ENCODE peak calls at places on chromosomes 13 and 19, in four cellular contexts. One of them, this sample, is unnamed.

GRCh38 chr19:32349724-32350475 is 4.5 kb downstream of the ZNF507 start:
- DNase-seq in iPS DF 6.9: no peak
- DNase-seq in cardiac muscle cell: no peak
- DNase-seq in tibial nerve: no peak
- DNase-seq in this sample: no peak

GRCh38 chr19:11256189-11256588 is 6.1 kb downstream of the DOCK6 start:
- DNase-seq in cardiac muscle cell: no peak
- DNase-seq in tibial nerve: no peak
- DNase-seq in iPS DF 6.9: no peak
- DNase-seq in this sample: no peak

GRCh38 chr19:38691938-38692457 is 44.5 kb downstream of the ACTN4 start:
- DNase-seq in tibial nerve: no peak
- DNase-seq in iPS DF 6.9: no peak
- DNase-seq in cardiac muscle cell: no peak
- DNase-seq in this sample: no peak

GRCh38 chr13:42380420-42381164 is 108.6 kb downstream of the AKAP11 start:
- DNase-seq in cardiac muscle cell: no peak
- DNase-seq in iPS DF 6.9: no peak
- DNase-seq in tibial nerve: no peak
- DNase-seq in this sample: no peak

GRCh38 chr19:55178781-55179569 is 1.1 kb downstream of the SYT5 start:
- DNase-seq in tibial nerve: peak
- DNase-seq in cardiac muscle cell: peak
- DNase-seq in iPS DF 6.9: no peak
- DNase-seq in this sample: peak

GRCh38 chr19:18788782-18789421 is 2.2 kb downstream of the COMP start:
- DNase-seq in tibial nerve: no peak
- DNase-seq in cardiac muscle cell: no peak
- DNase-seq in iPS DF 6.9: no peak
- DNase-seq in this sample: no peak

GRCh38 chr19:53519431-53519830 is 18.5 kb upstream of the ZNF331 start:
- DNase-seq in cardiac muscle cell: no peak
- DNase-seq in tibial nerve: no peak
- DNase-seq in iPS DF 6.9: no peak
- DNase-seq in this sample: no peak

GRCh38 chr13:59587030-59587429 is 576.7 kb downstream of the DIAPH3 start:
- DNase-seq in tibial nerve: no peak
- DNase-seq in iPS DF 6.9: no peak
- DNase-seq in cardiac muscle cell: no peak
- DNase-seq in this sample: no peak

GRCh38 chr19:2081873-2082810 is 14.0 kb downstream of the MOB3A start:
- DNase-seq in tibial nerve: no peak
- DNase-seq in cardiac muscle cell: no peak
- DNase-seq in iPS DF 6.9: no peak
- DNase-seq in this sample: no peak

GRCh38 chr13:105346141-105346766 is 1189.2 kb downstream of the EFNB2 start:
- DNase-seq in iPS DF 6.9: no peak
- DNase-seq in tibial nerve: no peak
- DNase-seq in cardiac muscle cell: no peak
- DNase-seq in this sample: peak

GRCh38 chr13:43520331-43520730 is 266.4 kb downstream of the ENOX1 start:
- DNase-seq in iPS DF 6.9: no peak
- DNase-seq in cardiac muscle cell: no peak
- DNase-seq in tibial nerve: no peak
- DNase-seq in this sample: no peak

GRCh38 chr19:7533281-7533819 is 2.2 kb upstream of the PNPLA6 start:
- DNase-seq in tibial nerve: peak
- DNase-seq in iPS DF 6.9: no peak
- DNase-seq in cardiac muscle cell: no peak
- DNase-seq in this sample: peak

GRCh38 chr19:46927893-46928292 is 67.1 kb downstream of the ARHGAP35 start:
- DNase-seq in iPS DF 6.9: no peak
- DNase-seq in cardiac muscle cell: no peak
- DNase-seq in tibial nerve: no peak
- DNase-seq in this sample: no peak

GRCh38 chr19:18660051-18660910 is 23.2 kb upstream of the CRTC1 start:
- DNase-seq in cardiac muscle cell: no peak
- DNase-seq in tibial nerve: peak
- DNase-seq in iPS DF 6.9: no peak
- DNase-seq in this sample: no peak

GRCh38 chr19:1252221-1252817 is 3.9 kb downstream of the MIDN start:
- DNase-seq in iPS DF 6.9: no peak
- DNase-seq in tibial nerve: peak
- DNase-seq in cardiac muscle cell: no peak
- DNase-seq in this sample: peak

GRCh38 chr13:98169331-98169730 is 7.7 kb downstream of the RNF113B start:
- DNase-seq in cardiac muscle cell: no peak
- DNase-seq in iPS DF 6.9: no peak
- DNase-seq in tibial nerve: no peak
- DNase-seq in this sample: no peak

GRCh38 chr13:76632388-76633044 is 253.7 kb downstream of the KCTD12 start:
- DNase-seq in cardiac muscle cell: peak
- DNase-seq in iPS DF 6.9: peak
- DNase-seq in tibial nerve: no peak
- DNase-seq in this sample: no peak

GRCh38 chr13:28412981-28413380 is 81.9 kb downstream of the FLT1 start:
- DNase-seq in tibial nerve: no peak
- DNase-seq in cardiac muscle cell: no peak
- DNase-seq in iPS DF 6.9: no peak
- DNase-seq in this sample: no peak

GRCh38 chr19:38596057-38596981 is 21.4 kb downstream of the MAP4K1 start:
- DNase-seq in tibial nerve: no peak
- DNase-seq in iPS DF 6.9: peak
- DNase-seq in cardiac muscle cell: peak
- DNase-seq in this sample: peak

GRCh38 chr19:30781519-30781918 is 409.3 kb downstream of the ZNF536 start:
- DNase-seq in cardiac muscle cell: no peak
- DNase-seq in iPS DF 6.9: no peak
- DNase-seq in tibial nerve: no peak
- DNase-seq in this sample: no peak

GRCh38 chr19:1019980-1020867 is 699 bp downstream of the TMEM259 start:
- DNase-seq in cardiac muscle cell: no peak
- DNase-seq in tibial nerve: no peak
- DNase-seq in iPS DF 6.9: no peak
- DNase-seq in this sample: peak

GRCh38 chr19:2274937-2275535 is 6.9 kb downstream of the PEAK3 start:
- DNase-seq in cardiac muscle cell: peak
- DNase-seq in tibial nerve: peak
- DNase-seq in iPS DF 6.9: peak
- DNase-seq in this sample: peak

GRCh38 chr13:60275208-60275607 is 111.5 kb upstream of the DIAPH3 start:
- DNase-seq in cardiac muscle cell: no peak
- DNase-seq in tibial nerve: no peak
- DNase-seq in iPS DF 6.9: no peak
- DNase-seq in this sample: no peak

GRCh38 chr13:25085125-25085742 is 10.7 kb upstream of the PABPC3 start:
- DNase-seq in tibial nerve: peak
- DNase-seq in iPS DF 6.9: no peak
- DNase-seq in cardiac muscle cell: peak
- DNase-seq in this sample: peak

GRCh38 chr13:111368091-111368490 is 47.6 kb downstream of the TEX29 start:
- DNase-seq in iPS DF 6.9: no peak
- DNase-seq in cardiac muscle cell: no peak
- DNase-seq in tibial nerve: no peak
- DNase-seq in this sample: no peak

GRCh38 chr13:80345771-80346510 is 5.0 kb upstream of the SPRY2 start:
- DNase-seq in tibial nerve: peak
- DNase-seq in cardiac muscle cell: no peak
- DNase-seq in iPS DF 6.9: no peak
- DNase-seq in this sample: no peak

GRCh38 chr19:16315825-16316505 is 8.7 kb upstream of the KLF2 start:
- DNase-seq in cardiac muscle cell: peak
- DNase-seq in tibial nerve: peak
- DNase-seq in iPS DF 6.9: no peak
- DNase-seq in this sample: no peak

GRCh38 chr13:30418075-30418715 is 4.1 kb upstream of the UBE2L5 start:
- DNase-seq in iPS DF 6.9: no peak
- DNase-seq in tibial nerve: no peak
- DNase-seq in cardiac muscle cell: no peak
- DNase-seq in this sample: no peak

DNA sequence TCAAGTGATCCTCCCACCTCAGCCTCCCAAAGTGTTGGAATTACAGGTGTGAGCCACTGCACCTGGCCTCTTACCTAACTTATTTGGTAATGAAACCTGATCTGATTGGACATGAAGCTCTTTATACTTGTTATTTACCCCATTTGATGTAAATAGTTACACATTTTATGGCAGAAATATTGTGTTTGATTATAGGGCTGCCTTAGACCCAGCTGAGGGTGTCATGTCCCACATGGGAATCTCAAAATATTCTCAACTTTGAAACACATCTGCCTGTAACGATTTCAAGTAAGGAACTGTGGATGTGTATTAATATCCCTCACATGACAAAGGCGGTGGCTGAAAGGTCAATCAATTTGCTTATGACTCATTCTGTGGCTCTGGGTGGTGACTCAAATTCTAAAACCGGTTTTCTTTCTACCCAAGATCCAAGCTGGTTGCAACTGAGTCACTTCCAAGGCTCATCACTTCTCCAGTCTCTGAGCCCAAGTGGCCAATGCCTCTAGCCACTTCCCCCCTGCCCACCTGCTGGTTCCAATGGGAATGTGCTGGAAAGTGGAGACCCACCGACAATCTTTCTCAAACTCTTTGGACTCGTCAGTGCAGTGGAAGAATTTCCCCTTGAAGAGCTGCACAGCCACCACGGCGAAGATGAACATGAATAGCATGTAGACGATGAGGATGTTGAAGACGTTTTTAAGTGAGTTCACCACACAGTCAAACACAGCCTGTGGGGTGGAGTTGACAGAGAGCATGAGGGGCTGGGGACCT is 110.9 kb downstream of the IER2 start:
- DNase-seq in cardiac muscle cell: no peak
- DNase-seq in iPS DF 6.9: no peak
- DNase-seq in tibial nerve: peak
- DNase-seq in this sample: peak
- H3K27ac ChIP-seq in cardiac muscle cell: no peak
- H3K27ac ChIP-seq in iPS DF 6.9: no peak
- H3K27ac ChIP-seq in tibial nerve: no peak
- H3K27ac ChIP-seq in this sample: no peak

GRCh38 chr19:48967346-48968178 is 2.5 kb downstream of the FTL start:
- DNase-seq in tibial nerve: peak
- DNase-seq in iPS DF 6.9: no peak
- DNase-seq in cardiac muscle cell: no peak
- DNase-seq in this sample: no peak
- H3K27ac ChIP-seq in tibial nerve: peak
- H3K27ac ChIP-seq in iPS DF 6.9: no peak
- H3K27ac ChIP-seq in cardiac muscle cell: peak
- H3K27ac ChIP-seq in this sample: peak

GRCh38 chr19:4378886-4379285 is 21.5 kb downstream of the SH3GL1 start:
- DNase-seq in iPS DF 6.9: no peak
- DNase-seq in tibial nerve: no peak
- DNase-seq in cardiac muscle cell: no peak
- DNase-seq in this sample: no peak
- H3K27ac ChIP-seq in iPS DF 6.9: no peak
- H3K27ac ChIP-seq in tibial nerve: peak
- H3K27ac ChIP-seq in cardiac muscle cell: no peak
- H3K27ac ChIP-seq in this sample: peak

DNA sequence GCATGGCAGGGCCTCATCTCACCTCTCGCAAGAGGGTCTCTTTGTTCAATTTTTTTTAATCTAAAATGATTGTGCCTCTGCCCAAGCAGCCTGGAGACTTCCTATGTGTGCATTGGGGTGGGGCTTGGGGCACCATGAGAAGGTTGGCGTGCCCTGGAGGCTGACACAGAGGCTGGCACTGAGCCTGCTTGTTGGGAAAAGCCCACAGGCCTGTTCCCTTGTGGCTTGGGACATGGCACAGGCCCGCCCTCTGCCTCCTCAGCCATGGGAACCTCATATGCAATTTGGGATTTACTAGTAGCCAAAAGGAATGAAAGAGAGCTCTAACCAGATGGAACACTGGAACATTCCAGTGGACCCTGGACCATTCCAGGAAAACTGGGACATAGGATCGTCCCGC is 8.0 kb downstream of the FXYD3 start:
- DNase-seq in cardiac muscle cell: no peak
- DNase-seq in tibial nerve: peak
- DNase-seq in iPS DF 6.9: no peak
- DNase-seq in this sample: no peak
- H3K27ac ChIP-seq in cardiac muscle cell: no peak
- H3K27ac ChIP-seq in tibial nerve: peak
- H3K27ac ChIP-seq in iPS DF 6.9: no peak
- H3K27ac ChIP-seq in this sample: no peak

DNA sequence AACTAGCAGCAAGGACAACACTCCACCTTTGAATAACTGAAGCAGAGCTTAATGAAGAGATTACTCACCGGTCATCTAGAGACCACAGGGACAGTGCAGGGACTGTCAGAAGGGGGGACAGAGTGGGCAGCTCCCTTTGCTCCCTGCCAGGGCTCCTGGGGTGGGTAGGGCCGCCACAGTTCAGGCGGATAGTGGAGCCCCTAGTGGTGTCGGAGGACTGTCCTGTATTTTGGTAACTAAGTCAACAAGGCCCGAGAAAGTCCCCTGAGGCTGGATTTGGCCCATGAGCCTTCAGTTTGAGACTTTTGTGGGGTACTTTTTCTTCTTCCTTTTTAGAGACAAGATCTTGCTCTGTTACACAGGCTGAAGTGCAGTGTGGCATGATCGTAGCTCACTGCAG is 44.6 kb downstream of the GJA3 start:
- DNase-seq in tibial nerve: no peak
- DNase-seq in cardiac muscle cell: no peak
- DNase-seq in iPS DF 6.9: no peak
- DNase-seq in this sample: no peak
- H3K27ac ChIP-seq in tibial nerve: no peak
- H3K27ac ChIP-seq in cardiac muscle cell: no peak
- H3K27ac ChIP-seq in iPS DF 6.9: no peak
- H3K27ac ChIP-seq in this sample: no peak